ENCODE peak calls at places on chromosome 7, in nine cellular contexts. N, E, X, I, V, W, J, Y and S are unnamed samples.

GRCh38 chr7:143305423-143306070 is 10.4 kb upstream of the CLCN1 start:
- DNase-seq in J (peak), V (peak), W (peak), X (peak), Y (peak), I (peak), E (peak), N (no peak), S (no peak)

GRCh38 chr7:28853150-28853549 is 105.0 kb downstream of the TRIL start:
- DNase-seq in N (no peak), I (no peak), V (no peak), W (no peak), J (no peak), E (no peak), X (no peak), Y (no peak), S (no peak)

GRCh38 chr7:94335586-94335985 is 59.1 kb upstream of the COL1A2 start:
- DNase-seq in V (peak), I (no peak), N (no peak), X (no peak), E (no peak), Y (no peak), W (no peak), J (no peak), S (peak)

GRCh38 chr7:157961731-157962457 is 625.1 kb downstream of the DNAJB6 start:
- DNase-seq in J (no peak), Y (no peak), W (no peak), X (no peak), V (no peak), N (peak), E (no peak), I (no peak), S (no peak)

GRCh38 chr7:83921798-83922607 is 272.6 kb downstream of the SEMA3A start:
- DNase-seq in N (no peak), I (no peak), E (no peak), V (peak), Y (no peak), J (peak), W (no peak), X (no peak), S (peak)

GRCh38 chr7:157514746-157515145 is 177.9 kb downstream of the DNAJB6 start:
- DNase-seq in I (no peak), W (no peak), Y (no peak), X (no peak), J (no peak), N (no peak), E (peak), V (no peak), S (no peak)

GRCh38 chr7:43565786-43566185 is 17.1 kb upstream of the STK17A start:
- DNase-seq in W (no peak), I (no peak), J (peak), V (peak), Y (no peak), X (no peak), N (no peak), E (no peak), S (no peak)

GRCh38 chr7:106384373-106384772 is 99.6 kb upstream of the NAMPT start:
- DNase-seq in I (no peak), J (no peak), Y (no peak), N (no peak), W (no peak), V (no peak), E (no peak), X (no peak), S (no peak)

GRCh38 chr7:87570178-87570577 is 30.5 kb downstream of the ABCB1 start:
- DNase-seq in W (no peak), V (peak), X (no peak), N (no peak), I (no peak), J (peak), Y (no peak), E (no peak), S (peak)

GRCh38 chr7:116227678-116228239 is 17.4 kb downstream of the TES start:
- DNase-seq in W (no peak), N (no peak), I (no peak), J (peak), Y (no peak), E (no peak), V (peak), X (no peak), S (peak)

GRCh38 chr7:102889836-102890235 is 23.0 kb upstream of the LRRC17 start:
- DNase-seq in E (no peak), X (no peak), J (no peak), I (no peak), W (no peak), N (no peak), V (no peak), Y (no peak), S (no peak)

GRCh38 chr7:30736291-30736690 is 15.6 kb upstream of the INMT start:
- DNase-seq in X (no peak), N (no peak), Y (no peak), J (no peak), W (no peak), I (no peak), E (no peak), V (no peak), S (no peak)